ENCODE peak calls at places on chromosomes 5 and 9, in five cellular contexts. One of them, this sample, is unnamed.

GRCh38 chr9:98935064-98935463 is 8.6 kb upstream of the COL15A1 start:
- DNase-seq in caudate nucleus: no peak
- DNase-seq in mucosa of descending colon: no peak
- DNase-seq in HTR-8/SVneo: no peak
- DNase-seq in ELR: no peak
- DNase-seq in this sample: no peak

GRCh38 chr5:151597749-151598148 is 6.6 kb upstream of the FAT2 start:
- DNase-seq in caudate nucleus: no peak
- DNase-seq in mucosa of descending colon: no peak
- DNase-seq in HTR-8/SVneo: no peak
- DNase-seq in ELR: no peak
- DNase-seq in this sample: no peak

GRCh38 chr5:139709587-139710369 is 61.6 kb downstream of the CXXC5 start:
- DNase-seq in caudate nucleus: no peak
- DNase-seq in mucosa of descending colon: peak; percentile 63
- DNase-seq in HTR-8/SVneo: no peak
- DNase-seq in ELR: no peak
- DNase-seq in this sample: peak; percentile 61

GRCh38 chr5:142087920-142088679 is 20.5 kb upstream of the NDFIP1 start:
- DNase-seq in caudate nucleus: no peak
- DNase-seq in mucosa of descending colon: no peak
- DNase-seq in HTR-8/SVneo: no peak
- DNase-seq in ELR: no peak
- DNase-seq in this sample: no peak

GRCh38 chr5:176441921-176442323 is 6.3 kb upstream of the FAF2 start:
- DNase-seq in caudate nucleus: no peak
- DNase-seq in mucosa of descending colon: no peak
- DNase-seq in HTR-8/SVneo: no peak
- DNase-seq in ELR: peak; percentile 80
- DNase-seq in this sample: no peak

GRCh38 chr5:167796636-167797035 is 494.8 kb upstream of the WWC1 start:
- DNase-seq in caudate nucleus: no peak
- DNase-seq in mucosa of descending colon: no peak
- DNase-seq in HTR-8/SVneo: no peak
- DNase-seq in ELR: no peak
- DNase-seq in this sample: no peak

GRCh38 chr5:76524872-76525271 is 98.3 kb downstream of the F2RL2 start:
- DNase-seq in caudate nucleus: no peak
- DNase-seq in mucosa of descending colon: no peak
- DNase-seq in HTR-8/SVneo: no peak
- DNase-seq in ELR: no peak
- DNase-seq in this sample: no peak

GRCh38 chr5:85334-85995 is 6.5 kb upstream of the PLEKHG4B start:
- DNase-seq in caudate nucleus: no peak
- DNase-seq in mucosa of descending colon: no peak
- DNase-seq in HTR-8/SVneo: no peak
- DNase-seq in ELR: no peak
- DNase-seq in this sample: no peak

GRCh38 chr5:61767231-61768080 is 435.4 kb downstream of the ZSWIM6 start:
- DNase-seq in caudate nucleus: no peak
- DNase-seq in mucosa of descending colon: no peak
- DNase-seq in HTR-8/SVneo: no peak
- DNase-seq in ELR: no peak
- DNase-seq in this sample: no peak

GRCh38 chr5:161847896-161848510 is at the start of gene GABRA1:
- DNase-seq in caudate nucleus: no peak
- DNase-seq in mucosa of descending colon: no peak
- DNase-seq in HTR-8/SVneo: no peak
- DNase-seq in ELR: no peak
- DNase-seq in this sample: peak; percentile 8

GRCh38 chr9:71758785-71759184 is 9.5 kb downstream of the CEMIP2 start:
- DNase-seq in caudate nucleus: no peak
- DNase-seq in mucosa of descending colon: no peak
- DNase-seq in HTR-8/SVneo: no peak
- DNase-seq in ELR: peak; percentile 57
- DNase-seq in this sample: no peak

GRCh38 chr9:124011460-124012301 is at the start of gene LHX2:
- DNase-seq in caudate nucleus: peak; percentile 64
- DNase-seq in mucosa of descending colon: peak; percentile 71
- DNase-seq in HTR-8/SVneo: peak; percentile 63
- DNase-seq in ELR: peak; percentile 72
- DNase-seq in this sample: peak; percentile 82

GRCh38 chr5:138647261-138647788 is 72.1 kb upstream of the HSPA9 start:
- DNase-seq in caudate nucleus: no peak
- DNase-seq in mucosa of descending colon: no peak
- DNase-seq in HTR-8/SVneo: no peak
- DNase-seq in ELR: peak; percentile 53
- DNase-seq in this sample: no peak

GRCh38 chr9:15867334-15867733 is 314.5 kb downstream of the CCDC171 start:
- DNase-seq in caudate nucleus: no peak
- DNase-seq in mucosa of descending colon: no peak
- DNase-seq in HTR-8/SVneo: no peak
- DNase-seq in ELR: no peak
- DNase-seq in this sample: no peak